ENCODE peak calls at places on chromosomes 11 and 22, in seven cellular contexts. R is stomach, W is AG04450, L is brain microvascular endothelial cell, B is dorsolateral prefrontal cortex, T is A549, D is tibial artery. C is an unnamed sample.

GRCh38 chr11:82980292-82980691 is 78.8 kb downstream of the DDIAS start:
- DNase-seq in L (peak), D (no peak), W (peak), T (peak), R (no peak), B (no peak), C (no peak)

GRCh38 chr11:101003468-101003867 is 126.1 kb downstream of the PGR start:
- DNase-seq in T (peak), W (no peak), R (no peak), B (no peak), L (no peak), D (no peak), C (no peak)

GRCh38 chr11:13292970-13293369 is 15.4 kb downstream of the BMAL1 start:
- DNase-seq in B (no peak), T (no peak), R (no peak), W (no peak), D (no peak), L (no peak), C (no peak)

GRCh38 chr11:13965337-13965736 is 2.8 kb downstream of the SPON1 start:
- DNase-seq in B (no peak), W (no peak), R (peak), T (no peak), L (no peak), D (no peak), C (no peak)

GRCh38 chr11:59141673-59142460 is 789 bp upstream of the FAM111A start:
- DNase-seq in L (no peak), W (no peak), T (no peak), R (no peak), B (no peak), D (no peak), C (no peak)

GRCh38 chr22:22712092-22712658 is 67.8 kb downstream of the GGTLC2 start:
- DNase-seq in W (no peak), R (no peak), L (no peak), D (no peak), T (no peak), B (no peak), C (peak)

GRCh38 chr22:19448076-19448607 is 631 bp upstream of the C22orf39 start:
- DNase-seq in L (peak), R (peak), D (no peak), T (peak), W (no peak), B (peak), C (no peak)

GRCh38 chr11:57508341-57509170 is 6.9 kb downstream of the SLC43A1 start:
- DNase-seq in R (no peak), W (no peak), D (no peak), T (no peak), B (no peak), L (no peak), C (no peak)

GRCh38 chr11:69823641-69824285 is 4.5 kb upstream of the FGF3 start:
- DNase-seq in L (no peak), D (no peak), B (no peak), W (no peak), R (no peak), T (no peak), C (no peak)

GRCh38 chr11:45289369-45289768 is 3.2 kb upstream of the SYT13 start:
- DNase-seq in W (peak), R (no peak), L (peak), B (no peak), D (no peak), T (peak), C (no peak)

GRCh38 chr11:70155386-70155785 is 47.7 kb upstream of the FADD start:
- DNase-seq in L (no peak), T (no peak), B (no peak), W (no peak), D (no peak), R (no peak), C (no peak)

GRCh38 chr11:1336836-1337646 is 27.6 kb upstream of the TOLLIP start:
- DNase-seq in T (peak), D (no peak), W (no peak), L (no peak), B (no peak), R (no peak), C (peak)

GRCh38 chr22:24526191-24526590 is 28.7 kb downstream of the GUCD1 start:
- DNase-seq in R (no peak), D (no peak), T (no peak), W (no peak), B (no peak), L (no peak), C (no peak)

GRCh38 chr11:46249103-46249942 is 28.1 kb upstream of the CREB3L1 start:
- DNase-seq in D (no peak), L (peak), T (no peak), B (no peak), W (no peak), R (no peak), C (no peak)

GRCh38 chr11:120807414-120808150 is 216.3 kb upstream of the TBCEL start:
- DNase-seq in L (peak), W (peak), D (no peak), B (no peak), R (no peak), T (peak), C (no peak)

DNA sequence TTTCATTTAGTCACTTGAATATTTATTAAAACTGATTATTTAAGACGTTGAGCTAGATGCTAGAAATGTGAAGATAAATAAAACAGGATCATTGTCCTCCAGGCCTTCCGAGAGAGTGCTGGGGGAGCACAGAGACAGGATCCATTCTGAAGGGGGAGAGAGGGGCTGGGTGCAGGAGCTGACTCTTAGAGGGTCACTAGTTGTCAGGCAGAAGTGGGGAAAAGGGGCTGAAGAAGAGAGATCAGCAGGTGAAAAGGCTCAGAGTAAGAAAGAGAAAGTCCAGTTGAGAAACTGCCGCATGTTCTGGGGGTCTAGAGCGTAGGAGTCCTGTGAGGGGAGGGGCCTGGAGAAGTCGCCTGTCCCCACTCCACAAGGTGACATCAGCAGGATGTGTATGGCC is 206.2 kb upstream of the SNX19 start:
- DNase-seq in L (no peak), T (no peak), W (no peak), B (no peak), D (no peak), R (no peak), C (no peak)
- TF ChIP-seq CTCF in L (no peak), T (no peak), W (no peak), B (no peak), D (no peak), R (no peak), C (no peak)

GRCh38 chr22:36362819-36363377 is 24.9 kb downstream of the MYH9 start:
- DNase-seq in R (no peak), B (no peak), D (no peak), T (no peak), W (no peak), L (no peak), C (no peak)

GRCh38 chr22:36360011-36360410 is 27.8 kb downstream of the MYH9 start:
- DNase-seq in D (no peak), T (no peak), B (no peak), L (no peak), W (no peak), R (no peak), C (no peak)

GRCh38 chr22:36362077-36362476 is 25.7 kb downstream of the MYH9 start:
- DNase-seq in R (no peak), B (no peak), T (no peak), L (no peak), D (no peak), W (no peak), C (no peak)

GRCh38 chr22:36359172-36359973 is 28.4 kb downstream of the MYH9 start:
- DNase-seq in T (no peak), W (no peak), B (no peak), D (no peak), L (no peak), R (no peak), C (no peak)

DNA sequence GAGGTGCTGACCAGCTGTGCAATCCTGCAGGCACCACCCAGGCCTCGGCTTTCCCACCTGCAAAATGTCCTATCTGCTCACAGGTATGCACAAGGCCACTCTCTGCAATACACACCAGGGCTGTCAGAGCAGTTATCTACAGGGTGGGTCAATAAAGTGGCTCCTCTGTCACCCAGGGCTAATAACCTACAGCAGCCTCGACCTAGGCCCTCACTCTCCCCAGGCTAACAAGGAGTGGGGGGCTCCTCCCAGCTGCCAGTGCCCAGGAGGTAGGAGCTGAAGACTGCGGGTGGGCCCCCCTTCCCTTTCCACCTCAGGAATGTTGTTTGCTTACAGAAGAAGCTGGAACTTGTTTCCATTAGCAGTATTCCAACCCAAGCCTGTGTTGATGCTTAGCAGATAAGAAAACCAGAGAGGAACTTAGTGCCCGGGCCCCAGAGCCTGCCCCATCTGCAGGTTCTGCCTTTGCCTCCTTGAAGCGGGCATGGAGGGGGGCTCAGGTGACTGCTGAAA is 26.8 kb downstream of the MYH9 start:
- DNase-seq in L (no peak), W (peak), B (no peak), T (no peak), R (no peak), D (no peak), C (no peak)
- H3K4me3 ChIP-seq in L (no peak), W (peak), B (no peak), T (no peak), R (no peak), D (peak), C (peak)

GRCh38 chr11:6199174-6199810 is at the start of gene OR52W1:
- DNase-seq in T (no peak), L (no peak), W (no peak), D (no peak), B (no peak), R (no peak), C (no peak)
- H3K27ac ChIP-seq in T (no peak), L (no peak), W (no peak), D (no peak), B (no peak), R (no peak), C (no peak)

GRCh38 chr11:66835762-66836405 is 7.4 kb upstream of the RCE1 start:
- DNase-seq in R (no peak), L (no peak), W (no peak), T (no peak), B (no peak), D (no peak), C (peak)

GRCh38 chr11:66834943-66835342 is 8.3 kb upstream of the RCE1 start:
- DNase-seq in D (no peak), L (no peak), R (no peak), B (no peak), W (no peak), T (no peak), C (peak)

DNA sequence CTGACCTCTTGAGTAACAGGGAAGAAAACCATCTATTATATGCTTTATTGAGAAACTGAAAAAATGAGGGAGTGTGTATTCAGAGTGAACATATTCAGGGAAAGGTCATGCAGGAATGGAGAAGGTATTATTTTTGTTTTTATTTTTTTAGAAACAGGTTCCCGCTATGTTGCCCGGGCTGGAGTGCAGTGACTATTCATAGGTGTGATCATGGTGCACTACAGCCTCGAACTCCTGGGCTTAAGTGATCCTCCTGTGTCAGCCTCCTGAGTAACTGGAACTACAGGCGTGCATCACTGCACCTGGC is 8.7 kb upstream of the RCE1 start:
- DNase-seq in B (no peak), T (no peak), D (no peak), W (no peak), L (no peak), R (no peak), C (peak)
- TF ChIP-seq CTCF in B (no peak), T (no peak), D (no peak), W (no peak), L (no peak), R (no peak), C (no peak)

GRCh38 chr11:3219281-3219892 is 774 bp upstream of the MRGPRG start:
- DNase-seq in L (no peak), D (no peak), W (no peak), B (no peak), T (no peak), R (peak), C (peak)

GRCh38 chr11:3220101-3220500 is 1.5 kb upstream of the MRGPRG start:
- DNase-seq in T (no peak), B (no peak), D (no peak), W (no peak), R (no peak), L (no peak), C (peak)

GRCh38 chr11:3217751-3218482 is 696 bp downstream of the MRGPRG start:
- DNase-seq in L (no peak), B (no peak), D (peak), R (no peak), T (no peak), W (no peak), C (no peak)

GRCh38 chr11:3220521-3221407 is 2.2 kb upstream of the MRGPRG start:
- DNase-seq in L (no peak), D (peak), B (no peak), R (peak), T (no peak), W (no peak), C (peak)

GRCh38 chr11:3218483-3219280 is at the start of gene MRGPRG:
- DNase-seq in L (no peak), R (peak), T (no peak), D (peak), B (no peak), W (no peak), C (peak)
- H3K4me3 ChIP-seq in L (no peak), R (no peak), T (no peak), D (no peak), B (no peak), W (no peak), C (no peak)

GRCh38 chr11:20048246-20048645 is 112.0 kb downstream of the DBX1 start:
- DNase-seq in D (no peak), T (no peak), B (no peak), W (no peak), R (no peak), L (no peak), C (no peak)

GRCh38 chr11:20050048-20050447 is 110.2 kb downstream of the DBX1 start:
- DNase-seq in B (no peak), R (no peak), W (no peak), D (no peak), L (no peak), T (no peak), C (no peak)

GRCh38 chr11:20047755-20048154 is 112.5 kb downstream of the DBX1 start:
- DNase-seq in W (no peak), D (no peak), B (no peak), L (no peak), R (no peak), T (no peak), C (no peak)

GRCh38 chr11:20049231-20049630 is 111.0 kb downstream of the DBX1 start:
- DNase-seq in L (no peak), D (no peak), B (no peak), W (no peak), R (no peak), T (no peak), C (no peak)

GRCh38 chr11:20048707-20049106 is 111.6 kb downstream of the DBX1 start:
- DNase-seq in R (no peak), B (no peak), L (no peak), D (no peak), W (no peak), T (no peak), C (no peak)
- H3K27ac ChIP-seq in R (no peak), B (peak), L (no peak), D (peak), W (no peak), T (no peak), C (peak)

DNA sequence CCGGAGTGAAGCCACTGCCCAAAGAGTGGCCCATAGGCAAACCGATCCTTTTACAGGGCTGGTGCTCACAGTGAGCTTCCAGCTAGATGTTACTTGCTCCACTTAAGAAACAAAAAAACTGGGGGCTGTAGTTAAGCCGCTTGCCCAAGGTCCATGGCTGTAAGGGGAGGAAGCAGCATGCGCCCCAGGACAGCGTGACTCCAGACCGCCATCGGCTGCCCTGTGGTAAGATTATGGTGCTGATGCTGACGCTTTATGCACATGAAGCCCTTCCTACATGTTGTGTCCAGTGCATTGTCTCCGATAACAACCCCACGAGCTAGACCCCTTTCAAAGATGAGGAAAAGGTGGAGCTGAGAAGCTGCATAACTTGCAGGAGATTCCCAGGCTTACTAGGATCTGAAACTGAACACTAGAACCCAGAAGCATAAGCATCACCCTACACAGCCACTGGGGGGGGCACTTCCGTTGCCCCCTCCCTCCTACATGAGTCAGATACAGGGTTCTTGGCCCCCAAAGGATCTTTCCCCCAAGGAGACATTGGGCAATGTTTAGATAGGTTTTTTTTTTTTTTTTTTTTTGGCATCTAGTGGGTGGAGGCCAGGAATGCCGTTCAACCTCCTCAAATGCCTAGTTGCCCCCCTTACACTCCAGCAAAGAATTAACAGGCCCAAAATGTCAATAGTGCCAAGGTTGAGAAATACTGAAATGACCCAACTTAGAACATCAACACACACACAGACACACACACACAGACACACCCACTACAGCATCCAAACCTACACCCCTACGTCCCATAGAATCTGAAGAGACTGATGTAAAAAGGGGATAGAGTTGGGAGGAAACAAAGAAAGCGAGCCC is 53.9 kb downstream of the MN1 start:
- DNase-seq in B (no peak), L (no peak), W (no peak), T (no peak), R (no peak), D (peak), C (peak)
- TF ChIP-seq CTCF in B (no peak), L (peak), W (no peak), T (peak), R (no peak), D (peak), C (no peak)

GRCh38 chr22:42584364-42584940 is 30.2 kb downstream of the POLDIP3 start:
- DNase-seq in D (no peak), B (no peak), W (no peak), L (no peak), T (no peak), R (no peak), C (no peak)

GRCh38 chr22:42582987-42583386 is 29.2 kb downstream of the SERHL2 start:
- DNase-seq in T (no peak), L (no peak), D (no peak), R (no peak), W (no peak), B (no peak), C (no peak)

GRCh38 chr22:42577623-42578240 is 24.0 kb downstream of the SERHL2 start:
- DNase-seq in B (no peak), T (no peak), W (no peak), D (no peak), R (no peak), L (no peak), C (no peak)

GRCh38 chr22:42585096-42585495 is 29.6 kb downstream of the POLDIP3 start:
- DNase-seq in W (no peak), R (no peak), L (no peak), T (no peak), D (no peak), B (no peak), C (no peak)

DNA sequence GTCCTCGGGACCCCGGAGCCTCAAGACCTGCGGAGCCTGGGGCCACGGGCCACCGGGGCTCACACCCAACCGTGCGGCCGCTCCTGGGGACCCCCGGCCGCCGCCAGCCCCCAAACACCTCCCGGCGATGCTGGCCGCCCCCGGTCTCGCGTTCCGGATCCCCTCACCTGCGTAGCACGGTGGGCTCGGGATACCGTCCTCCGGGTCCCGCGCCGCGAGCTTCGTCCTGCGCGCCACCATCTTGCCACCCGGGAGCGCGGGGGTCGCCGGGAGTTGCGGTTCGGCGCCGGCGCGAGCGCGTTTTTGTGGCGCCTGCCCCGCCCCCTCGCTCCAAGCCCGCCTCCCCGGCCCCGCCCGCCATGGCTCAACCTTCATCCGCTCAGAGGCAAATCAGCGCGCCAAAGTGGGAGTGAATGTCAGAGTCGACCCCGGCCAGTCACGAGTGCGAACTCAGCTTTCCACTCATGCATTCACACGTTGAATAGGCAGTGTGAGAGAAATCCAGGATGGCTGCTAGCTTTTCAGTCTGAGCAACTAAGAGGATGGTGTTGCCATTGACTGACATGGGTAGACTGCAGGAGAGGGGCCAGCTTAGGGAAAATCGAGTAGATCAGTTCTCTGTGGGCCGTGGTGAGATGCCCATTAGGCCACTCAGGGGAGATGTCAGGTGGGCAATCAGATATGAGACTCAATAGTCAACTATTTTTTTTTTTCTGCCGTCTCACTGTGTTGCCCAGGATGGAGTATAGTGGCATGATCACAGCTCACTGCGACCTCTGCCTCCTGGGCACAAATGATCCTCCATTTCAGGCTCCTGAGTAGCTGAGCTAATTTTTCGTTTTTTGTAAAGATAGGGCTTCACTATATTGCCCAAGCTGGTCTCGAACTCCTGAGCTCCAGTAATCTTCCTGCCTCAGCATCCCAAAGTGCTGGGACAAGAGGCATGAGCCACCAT is 28.3 kb downstream of the SERHL2 start:
- DNase-seq in D (peak), T (peak), W (no peak), B (peak), R (peak), L (peak), C (no peak)
- H3K4me3 ChIP-seq in D (peak), T (peak), W (peak), B (peak), R (peak), L (peak), C (peak)

GRCh38 chr11:95450547-95451123 is 219.6 kb upstream of the SESN3 start:
- DNase-seq in W (no peak), B (no peak), D (no peak), R (no peak), L (peak), T (no peak), C (no peak)

GRCh38 chr11:95455228-95455627 is 224.2 kb upstream of the SESN3 start:
- DNase-seq in L (no peak), D (no peak), R (no peak), B (no peak), T (no peak), W (no peak), C (no peak)

GRCh38 chr11:95451261-95451660 is 220.3 kb upstream of the SESN3 start:
- DNase-seq in B (no peak), L (no peak), R (no peak), D (no peak), T (no peak), W (no peak), C (no peak)

GRCh38 chr11:95453616-95454118 is 222.7 kb upstream of the SESN3 start:
- DNase-seq in L (no peak), W (no peak), D (no peak), R (peak), T (no peak), B (no peak), C (peak)

GRCh38 chr11:95451682-95452081 is 220.7 kb upstream of the SESN3 start:
- DNase-seq in D (no peak), R (no peak), B (no peak), L (peak), W (peak), T (no peak), C (no peak)
- H3K27ac ChIP-seq in D (no peak), R (no peak), B (no peak), L (peak), W (no peak), T (no peak), C (peak)

C was measured in coronary artery.